ENCODE peak calls at places on chromosomes 12 and 14, in five cellular contexts. G is brain microvascular endothelial cell, N is body of pancreas, M is adipocyte, F is K562. A is an unnamed sample. For H3K27me3, the result is how much of the 10 kb centered on the place peaks cover.

GRCh38 chr14:68241862-68242490 is 422.4 kb downstream of the RAD51B start:
- DNase-seq in F (no peak), M (no peak), N (no peak), G (no peak), A (no peak)

GRCh38 chr12:33431648-33432047 is 8.0 kb downstream of the SYT10 start:
- DNase-seq in G (no peak), F (no peak), N (no peak), M (no peak), A (no peak)

GRCh38 chr12:132111641-132112304 is 32.3 kb downstream of the DDX51 start:
- DNase-seq in N (no peak), M (no peak), G (no peak), F (no peak), A (no peak)

GRCh38 chr12:130967631-130968030 is 13.9 kb downstream of the ADGRD1 start:
- DNase-seq in N (no peak), M (no peak), F (no peak), G (no peak), A (no peak)

GRCh38 chr12:56836317-56836716 is 73.2 kb downstream of the HSD17B6 start:
- DNase-seq in G (peak), N (no peak), F (no peak), M (peak), A (no peak)

GRCh38 chr14:38291681-38292459 is 36.0 kb upstream of the CLEC14A start:
- DNase-seq in N (no peak), M (peak), G (no peak), F (no peak), A (no peak)

GRCh38 chr12:49489720-49490119 is 49.1 kb upstream of the KCNH3 start:
- DNase-seq in N (no peak), G (peak), F (no peak), M (peak), A (peak)

GRCh38 chr12:59780605-59781135 is 184.8 kb downstream of the SLC16A7 start:
- DNase-seq in G (peak), M (peak), N (peak), F (no peak), A (no peak)

GRCh38 chr12:113757223-113758002 is 208.7 kb downstream of the RBM19 start:
- DNase-seq in G (no peak), N (no peak), M (no peak), F (no peak), A (no peak)

GRCh38 chr12:42981379-42981778 is 391.8 kb upstream of the PRICKLE1 start:
- DNase-seq in F (no peak), N (no peak), M (peak), G (peak), A (no peak)

GRCh38 chr12:118103231-118103600 is 595 bp downstream of the VSIG10 start:
- DNase-seq in G (no peak), N (peak), M (peak), F (no peak), A (no peak)

GRCh38 chr14:58060898-58061297 is 91.1 kb downstream of the ARMH4 start:
- DNase-seq in N (no peak), M (no peak), G (no peak), F (no peak), A (no peak)

GRCh38 chr12:50751921-50752721 is 11.8 kb upstream of the ATF1 start:
- DNase-seq in G (no peak), N (no peak), M (no peak), F (no peak), A (no peak)

GRCh38 chr12:12036901-12037300 is 33.8 kb upstream of the BCL2L14 start:
- DNase-seq in G (no peak), M (no peak), F (no peak), N (no peak), A (no peak)

GRCh38 chr12:110929818-110930217 is 9.4 kb upstream of the MYL2 start:
- DNase-seq in M (no peak), N (no peak), G (no peak), F (no peak), A (no peak)

GRCh38 chr12:67222302-67222701 is 46.9 kb upstream of the CAND1 start:
- DNase-seq in F (peak), M (peak), G (peak), N (peak), A (no peak)

GRCh38 chr12:131774576-131774975 is 53.6 kb upstream of the MMP17 start:
- DNase-seq in N (no peak), F (no peak), M (no peak), G (no peak), A (no peak)

GRCh38 chr12:60101715-60102114 is 505.9 kb downstream of the SLC16A7 start:
- DNase-seq in G (peak), N (no peak), M (peak), F (no peak), A (no peak)

GRCh38 chr12:29552324-29552927 is 54.9 kb upstream of the OVCH1 start:
- DNase-seq in N (peak), F (peak), M (peak), G (peak), A (peak)

GRCh38 chr14:39266589-39266870 is 32.8 kb downstream of the MIA2 start:
- DNase-seq in N (peak), M (peak), G (no peak), F (peak), A (no peak)

GRCh38 chr12:43281563-43281962 is 270.4 kb downstream of the ADAMTS20 start:
- DNase-seq in G (no peak), N (no peak), M (no peak), F (no peak), A (no peak)

GRCh38 chr12:94783862-94784261 is 133.5 kb upstream of the TMCC3 start:
- DNase-seq in G (no peak), F (no peak), M (peak), N (no peak), A (no peak)

GRCh38 chr12:46959484-46959883 is 119.9 kb upstream of the PCED1B start:
- DNase-seq in G (peak), F (no peak), N (no peak), M (peak), A (peak)

GRCh38 chr14:42192659-42193425 is 586.2 kb downstream of the LRFN5 start:
- DNase-seq in M (peak), G (peak), N (no peak), F (no peak), A (peak)

GRCh38 chr12:68776976-68777610 is 30.9 kb upstream of the MDM2 start:
- DNase-seq in F (no peak), M (no peak), N (no peak), G (no peak), A (no peak)

GRCh38 chr14:28754209-28754985 is 12.2 kb upstream of the FOXG1 start:
- DNase-seq in F (peak), M (peak), N (peak), G (peak), A (no peak)
- H3K27me3 ChIP-seq in F (under half), M (half or more), N (under half), G (under half), A (under half)

GRCh38 chr12:92206596-92206995 is 61.0 kb upstream of the BTG1 start:
- DNase-seq in G (no peak), N (no peak), F (no peak), M (peak), A (no peak)

GRCh38 chr12:92210062-92210461 is 64.4 kb upstream of the BTG1 start:
- DNase-seq in G (no peak), M (no peak), N (no peak), F (no peak), A (no peak)

GRCh38 chr12:92208613-92209121 is 63.0 kb upstream of the BTG1 start:
- DNase-seq in M (no peak), G (peak), F (no peak), N (no peak), A (no peak)
- H3K4me3 ChIP-seq in M (no peak), G (no peak), F (no peak), N (no peak), A (no peak)

DNA sequence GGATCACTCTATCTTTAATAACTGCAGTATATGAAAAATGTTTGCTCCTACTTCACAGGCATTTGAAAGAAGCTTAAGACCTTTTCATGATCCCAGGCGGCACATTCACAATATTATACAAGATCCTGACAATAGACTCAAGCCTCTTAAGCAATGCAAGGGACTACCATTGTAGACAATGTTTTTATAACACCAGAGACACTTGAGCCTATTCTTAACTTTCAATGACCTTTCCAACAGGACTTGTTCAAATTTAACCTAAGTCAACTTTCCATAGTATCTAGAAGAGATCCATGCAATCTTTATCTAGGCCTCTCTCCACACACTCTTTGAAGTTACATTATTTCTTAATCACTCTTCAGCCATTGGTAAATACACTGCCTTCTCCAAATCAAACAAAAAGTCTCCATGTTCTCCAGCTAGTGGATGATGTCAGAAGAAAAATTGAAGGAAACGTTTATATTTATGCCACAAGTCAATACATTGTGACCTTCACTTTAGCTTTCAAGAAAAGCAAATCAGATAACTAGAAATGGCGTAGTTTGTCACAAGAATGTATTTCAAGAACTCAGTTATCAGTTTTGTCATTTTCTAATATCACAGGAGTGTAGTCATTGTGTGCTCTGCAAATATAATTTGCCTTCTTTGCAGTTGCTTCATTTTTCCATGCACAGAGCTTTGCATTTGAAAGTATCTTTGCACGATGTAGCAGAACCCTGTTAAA is 41.2 kb downstream of the PHLDA1 start:
- DNase-seq in M (no peak), F (no peak), N (peak), G (no peak), A (no peak)
- H3K27me3 ChIP-seq in M (under half), F (under half), N (under half), G (under half), A (under half)

DNA sequence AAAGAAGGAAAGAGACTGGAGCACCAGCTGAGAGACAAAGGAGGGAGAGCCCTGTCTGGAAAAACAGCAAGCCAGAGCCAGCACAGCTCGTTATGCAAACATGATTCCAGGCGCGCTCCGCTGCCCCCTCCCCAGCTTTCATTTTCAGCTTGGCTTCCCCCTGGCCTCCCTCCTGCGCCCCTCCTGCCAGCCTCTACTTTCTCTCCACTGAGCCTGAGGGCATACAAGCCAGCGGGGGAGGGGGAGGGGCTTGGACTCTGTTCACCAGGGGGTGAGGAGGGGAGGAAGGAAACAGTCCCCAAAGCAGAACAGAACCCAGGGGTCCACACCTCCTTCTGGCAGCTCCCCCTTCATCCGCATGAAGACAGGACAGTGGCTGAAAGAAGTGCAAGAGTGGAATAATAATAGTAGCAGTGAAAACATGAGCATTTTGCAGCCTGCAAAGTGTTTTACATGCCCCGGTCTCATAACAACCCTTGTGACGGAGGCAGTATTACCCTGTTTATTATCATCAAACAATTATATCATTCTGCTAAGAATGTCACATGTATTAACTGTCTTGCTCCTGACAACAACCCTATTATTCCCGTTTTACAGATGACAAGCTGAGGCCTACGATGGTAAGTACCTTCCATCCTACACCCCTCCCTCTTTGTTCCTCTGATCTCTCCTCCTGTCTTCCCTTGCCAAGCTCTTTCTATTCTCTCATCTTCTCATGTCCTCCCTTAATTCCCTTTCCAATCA is 24.2 kb downstream of the SMUG1 start:
- DNase-seq in F (no peak), N (no peak), G (no peak), M (no peak), A (no peak)
- H3K4me3 ChIP-seq in F (no peak), N (no peak), G (no peak), M (no peak), A (no peak)

GRCh38 chr14:52080171-52080800 is 11.4 kb upstream of the NID2 start:
- DNase-seq in F (no peak), G (peak), M (peak), N (no peak), A (no peak)
- H3K27me3 ChIP-seq in F (under half), G (under half), M (under half), N (under half), A (under half)

DNA sequence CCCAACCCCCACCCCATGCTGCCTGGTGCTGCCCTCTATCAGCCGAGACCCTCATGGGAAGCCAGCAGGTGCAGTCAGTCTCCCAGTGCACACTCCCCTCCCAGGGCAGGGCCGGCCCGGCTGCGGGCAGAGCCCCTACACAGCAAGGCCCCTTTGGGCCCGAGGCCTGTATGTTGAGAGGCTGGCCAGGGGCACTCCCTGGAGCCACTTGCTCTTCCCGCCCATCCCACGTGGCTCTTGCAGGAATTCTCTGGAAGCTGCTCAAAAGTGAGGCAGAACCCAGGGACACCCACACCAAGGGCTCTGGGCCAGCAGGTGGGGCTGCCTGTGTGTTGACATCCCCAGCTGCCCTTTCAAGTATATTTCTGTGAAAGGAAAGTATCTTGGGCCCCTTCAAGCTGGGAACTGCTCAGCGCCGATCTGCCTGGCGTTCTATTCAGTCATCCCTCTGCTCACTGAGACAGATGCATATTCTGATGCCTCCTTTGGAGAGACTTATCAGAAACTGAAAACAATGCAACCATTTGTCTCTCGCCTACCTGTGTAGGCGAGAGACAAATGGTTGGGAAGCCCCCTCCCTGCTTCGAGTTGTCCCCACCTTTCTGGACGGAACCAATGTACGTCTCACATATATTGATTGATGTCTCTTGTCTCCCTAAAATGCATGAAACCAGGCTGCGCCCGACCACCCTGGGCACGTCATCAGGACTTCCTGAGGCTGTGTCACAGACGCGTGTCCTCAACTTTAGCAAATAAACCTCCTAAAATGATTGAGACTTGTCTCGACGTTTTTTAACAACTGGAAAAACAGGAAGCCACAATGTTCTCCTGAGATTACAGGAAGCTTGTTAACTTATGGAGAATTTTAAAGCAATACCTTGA is 6.0 kb downstream of the GPR132 start:
- DNase-seq in M (peak), G (no peak), F (no peak), N (peak), A (no peak)
- H3K4me3 ChIP-seq in M (no peak), G (no peak), F (no peak), N (no peak), A (no peak)

GRCh38 chr14:36502558-36503508 is 17.2 kb downstream of the NKX2-1 start:
- DNase-seq in N (no peak), G (no peak), M (no peak), F (no peak), A (no peak)
- H3K27me3 ChIP-seq in N (under half), G (half or more), M (half or more), F (under half), A (half or more)

DNA sequence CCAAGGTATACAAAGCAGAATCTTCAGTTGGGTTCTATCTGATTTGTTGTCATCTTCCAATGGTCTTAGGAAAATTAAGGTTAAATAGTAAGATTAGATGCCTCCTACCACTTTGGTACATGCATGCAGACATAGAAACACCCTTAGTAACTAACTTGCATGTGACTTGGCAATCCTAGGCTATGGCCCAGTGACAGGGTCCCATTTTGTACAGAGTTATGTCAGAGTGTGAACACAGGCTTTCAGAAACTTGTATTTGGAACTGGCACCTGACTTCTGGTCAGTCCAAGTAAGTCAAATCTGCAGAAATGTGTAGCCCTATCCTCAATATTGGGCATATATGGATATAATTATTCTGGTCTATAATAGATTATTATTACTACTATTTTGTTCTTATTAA is 53.1 kb downstream of the DAD1 start:
- DNase-seq in M (no peak), F (no peak), N (no peak), G (no peak), A (no peak)
- H3K4me3 ChIP-seq in M (no peak), F (no peak), N (no peak), G (no peak), A (no peak)

A was measured in AG04450.